ENCODE peak calls at places on chromosomes 3 and 15, in seven cellular contexts. B is stimulated activated CD8-positive, alpha-beta memory T cell treated with anti-CD3 and anti-CD28 coated beads, Interleukin-15, amount 100 ng/mL, for 24 hours; A is Karpas-422; Q is stimulated activated CD4-positive, alpha-beta T cell treated with anti-CD3 and anti-CD28 coated beads, TNF-alpha, amount 100 ng/mL, for 4 hours; Y is MM.1S; J is activated CD4-positive, alpha-beta T cell treated with anti-CD3 and anti-CD28 coated beads, Interleukin-2, amount 10 ng/mL, durations not matched to agents 24 days and 14 days; U is neural crest cell. K is an unnamed sample.

GRCh38 chr3:14949126-14949525 is 1.7 kb downstream of the NR2C2 start:
- DNase-seq in B (no peak), A (no peak), Q (no peak), Y (no peak), J (no peak), U (no peak), K (no peak)

GRCh38 chr15:26670116-26670515 is 102.8 kb downstream of the GABRB3 start:
- DNase-seq in B (no peak), A (no peak), Q (no peak), Y (no peak), J (no peak), U (no peak), K (no peak)

GRCh38 chr3:185807455-185808068 is 17.3 kb downstream of the IGF2BP2 start:
- DNase-seq in B (no peak), A (no peak), Q (no peak), Y (no peak), J (no peak), U (no peak), K (no peak)

GRCh38 chr3:102090646-102091045 is 241.3 kb downstream of the NFKBIZ start:
- DNase-seq in B (no peak), A (no peak), Q (no peak), Y (no peak), J (peak), U (no peak), K (no peak)

GRCh38 chr3:142027295-142027694 is 122.0 kb downstream of the TFDP2 start:
- DNase-seq in B (no peak), A (no peak), Q (no peak), Y (no peak), J (no peak), U (no peak), K (no peak)

GRCh38 chr3:106518516-106518915 is 649.7 kb upstream of the CBLB start:
- DNase-seq in B (no peak), A (no peak), Q (no peak), Y (no peak), J (no peak), U (no peak), K (no peak)

GRCh38 chr3:99534951-99535704 is 103.3 kb upstream of the COL8A1 start:
- DNase-seq in B (no peak), A (peak), Q (no peak), Y (no peak), J (no peak), U (no peak), K (no peak)

GRCh38 chr15:92902020-92902419 is 1.9 kb downstream of the CHD2 start:
- DNase-seq in B (no peak), A (no peak), Q (no peak), Y (no peak), J (no peak), U (no peak), K (no peak)

K was measured in KG1.